ENCODE peak calls at places on chromosomes 3 and 15, in nine cellular contexts. F, A, V, Q, P, D, O, R and N are unnamed samples.

GRCh38 chr3:24139463-24140412 is 194.7 kb downstream of the NR1D2 start:
- DNase-seq in F (no peak), A (no peak), V (no peak), Q (no peak), P (no peak), D (no peak), O (no peak), R (no peak), N (no peak)

GRCh38 chr15:100170673-100171210 is 171.0 kb downstream of the ADAMTS17 start:
- DNase-seq in F (no peak), A (no peak), V (no peak), Q (no peak), P (no peak), D (no peak), O (no peak), R (no peak), N (no peak)

GRCh38 chr3:85726241-85726640 is 767.5 kb downstream of the CADM2 start:
- DNase-seq in F (no peak), A (no peak), V (no peak), Q (peak; percentile 82), P (no peak), D (no peak), O (no peak), R (no peak), N (no peak)

GRCh38 chr15:52013151-52013791 is 5.7 kb upstream of the MAPK6 start:
- DNase-seq in F (no peak), A (no peak), V (no peak), Q (peak; percentile 77), P (no peak), D (no peak), O (no peak), R (no peak), N (no peak)

GRCh38 chr15:47786371-47786770 is 69.1 kb downstream of the SEMA6D start:
- DNase-seq in F (no peak), A (no peak), V (no peak), Q (no peak), P (no peak), D (no peak), O (no peak), R (no peak), N (no peak)

GRCh38 chr3:16181361-16181760 is 6.9 kb downstream of the GALNT15 start:
- DNase-seq in F (peak; percentile 51), A (no peak), V (no peak), Q (no peak), P (peak; percentile 50), D (no peak), O (no peak), R (peak; percentile 81), N (no peak)

GRCh38 chr15:74442063-74442462 is 8.3 kb upstream of the SEMA7A start:
- DNase-seq in F (no peak), A (no peak), V (no peak), Q (no peak), P (no peak), D (no peak), O (no peak), R (peak; percentile 10), N (no peak)

GRCh38 chr3:48564022-48564421 is 441 bp upstream of the UCN2 start:
- DNase-seq in F (no peak), A (no peak), V (no peak), Q (peak; percentile 74), P (no peak), D (no peak), O (no peak), R (peak; percentile 84), N (no peak)

GRCh38 chr3:150145659-150146058 is 175.0 kb upstream of the PFN2 start:
- DNase-seq in F (no peak), A (no peak), V (no peak), Q (no peak), P (no peak), D (no peak), O (no peak), R (no peak), N (no peak)

GRCh38 chr3:187807086-187807862 is 62.0 kb upstream of the BCL6 start:
- DNase-seq in F (no peak), A (no peak), V (no peak), Q (peak; percentile 85), P (no peak), D (no peak), O (no peak), R (no peak), N (no peak)

GRCh38 chr3:45841701-45842491 is at the start of gene LZTFL1:
- DNase-seq in F (peak; percentile 91), A (peak; percentile 72), V (peak; percentile 98), Q (peak; percentile 96), P (peak; percentile 89), D (peak; percentile 93), O (peak; percentile 95), R (peak; percentile 93), N (peak; percentile 89)

GRCh38 chr3:54432975-54433374 is 310.6 kb downstream of the CACNA2D3 start:
- DNase-seq in F (no peak), A (no peak), V (no peak), Q (no peak), P (no peak), D (no peak), O (no peak), R (no peak), N (no peak)

GRCh38 chr3:129975332-129976090 is 991 bp downstream of the TRH start:
- DNase-seq in F (no peak), A (no peak), V (no peak), Q (no peak), P (peak; percentile 23), D (peak; percentile 38), O (no peak), R (peak; percentile 41), N (no peak)

GRCh38 chr15:58434334-58434888 is 2.6 kb downstream of the LIPC start:
- DNase-seq in F (no peak), A (no peak), V (no peak), Q (no peak), P (no peak), D (no peak), O (no peak), R (no peak), N (no peak)

GRCh38 chr3:129824926-129825541 is 68.5 kb downstream of the TMCC1 start:
- DNase-seq in F (no peak), A (no peak), V (peak; percentile 52), Q (peak; percentile 29), P (no peak), D (peak; percentile 78), O (peak; percentile 42), R (no peak), N (peak; percentile 55)

GRCh38 chr15:101059381-101060341 is 140.5 kb downstream of the LRRK1 start:
- DNase-seq in F (no peak), A (no peak), V (no peak), Q (no peak), P (no peak), D (no peak), O (no peak), R (no peak), N (no peak)

GRCh38 chr3:36907911-36908646 is 36.8 kb downstream of the TRANK1 start:
- DNase-seq in F (peak; percentile 50), A (no peak), V (peak; percentile 76), Q (peak; percentile 44), P (peak; percentile 41), D (no peak), O (peak; percentile 44), R (peak; percentile 67), N (no peak)

GRCh38 chr15:71010439-71010838 is 104.8 kb upstream of the THSD4 start:
- DNase-seq in F (no peak), A (no peak), V (no peak), Q (no peak), P (no peak), D (no peak), O (no peak), R (no peak), N (no peak)
- H3K4me3 ChIP-seq in F (no peak overlapping the region), A (no peak overlapping the region), V (no peak overlapping the region), Q (no peak overlapping the region), P (peak overlapping the region; percentile 62), D (no peak overlapping the region), O (no peak overlapping the region), R (no peak overlapping the region), N (no peak overlapping the region)

GRCh38 chr15:86115138-86115801 is 35.6 kb downstream of the AGBL1 start:
- DNase-seq in F (no peak), A (no peak), V (no peak), Q (no peak), P (no peak), D (no peak), O (no peak), R (no peak), N (no peak)
- TF ChIP-seq CTCF in F (no peak), A (no peak), V (peak; percentile 32), Q (peak; percentile 16), P (peak; percentile 40), D (peak; percentile 33), O (peak; percentile 19), R (no peak), N (peak; percentile 54)

GRCh38 chr15:53246404-53246803 is 456.3 kb upstream of the ONECUT1 start:
- DNase-seq in F (no peak), A (no peak), V (no peak), Q (no peak), P (no peak), D (no peak), O (no peak), R (no peak), N (no peak)
- H3K27ac ChIP-seq in F (no peak overlapping the region), A (no peak overlapping the region), V (no peak overlapping the region), Q (no peak overlapping the region), P (no peak overlapping the region), D (no peak overlapping the region), O (no peak overlapping the region), R (no peak overlapping the region), N (no peak overlapping the region)

DNA sequence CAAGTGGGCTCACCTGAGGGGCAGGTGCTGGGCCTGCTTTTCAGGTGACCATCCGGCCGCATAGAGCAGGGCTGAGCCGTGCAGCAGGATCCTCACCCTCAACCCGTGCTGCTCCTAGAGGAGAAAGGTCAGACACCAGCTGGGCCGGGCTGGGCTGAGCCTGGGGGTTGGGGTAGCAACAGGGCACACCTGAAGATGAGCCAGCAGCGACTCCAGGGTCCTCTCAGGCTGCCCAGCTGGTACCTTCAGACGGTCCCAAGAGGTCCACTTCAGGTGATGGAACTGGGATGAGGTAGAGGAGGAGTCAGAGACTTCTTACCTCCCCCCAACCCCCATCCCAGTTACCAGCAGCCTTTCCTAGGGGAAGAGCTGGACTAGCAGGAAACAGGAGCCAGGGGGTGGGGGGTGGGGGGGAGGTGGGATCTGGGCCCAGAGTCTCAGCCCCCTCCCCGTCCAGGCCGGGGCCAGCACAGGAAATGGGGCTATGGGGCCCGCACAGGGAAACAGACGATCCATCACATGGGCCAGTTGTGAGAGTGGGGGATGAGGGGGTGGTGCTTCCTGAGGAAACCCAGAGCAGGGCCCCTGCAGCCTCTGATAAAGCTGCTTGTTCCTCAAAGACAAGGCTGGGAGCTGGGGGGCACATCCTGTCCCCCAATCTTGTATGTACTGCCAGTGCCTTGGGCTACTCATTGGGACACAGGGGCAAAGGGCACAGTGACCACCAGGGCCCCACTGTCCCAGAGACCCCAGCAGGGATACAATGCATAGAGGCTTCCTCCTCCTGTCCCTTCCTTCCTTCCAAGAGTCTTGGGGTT is 3.0 kb downstream of the INKA1 start:
- DNase-seq in F (peak; percentile 65), A (no peak), V (no peak), Q (no peak), P (peak; percentile 45), D (no peak), O (peak; percentile 77), R (no peak), N (no peak)
- H3K4me3 ChIP-seq in F (no peak overlapping the region), A (no peak overlapping the region), V (no peak overlapping the region), Q (no peak overlapping the region), P (peak overlapping the region; percentile 91), D (no peak overlapping the region), O (no peak overlapping the region), R (no peak overlapping the region), N (no peak overlapping the region)

DNA sequence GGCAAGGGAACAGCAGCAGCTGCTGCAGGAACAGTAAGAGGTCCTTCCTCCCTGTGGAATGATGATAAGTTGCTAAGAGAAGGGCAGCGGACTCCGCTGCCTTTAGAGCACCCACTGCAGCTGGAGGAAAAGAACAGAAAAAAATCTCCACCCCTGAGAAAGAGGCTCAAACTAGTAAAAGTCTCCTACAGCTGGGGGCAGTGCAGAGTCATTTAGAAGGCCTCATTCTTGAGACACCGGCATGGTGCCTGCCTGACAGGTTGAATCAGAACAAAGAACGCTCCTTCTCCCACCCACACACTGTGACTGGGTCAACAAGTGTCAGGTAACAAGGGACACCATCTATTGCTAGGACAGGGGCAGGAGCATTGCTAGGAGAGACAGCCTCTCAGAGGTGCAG is 188.4 kb downstream of the ABHD5 start:
- DNase-seq in F (no peak), A (no peak), V (peak; percentile 19), Q (peak; percentile 25), P (no peak), D (peak; percentile 86), O (no peak), R (no peak), N (peak; percentile 49)
- TF ChIP-seq CTCF in F (no peak), A (no peak), V (peak; percentile 39), Q (peak; percentile 22), P (peak; percentile 35), D (peak; percentile 65), O (no peak), R (no peak), N (peak; percentile 65)